ENCODE peak calls at places on chromosomes 3 and 15, in seven cellular contexts. I, C, N, B, G, J and S are unnamed samples.

GRCh38 chr15:93073465-93073952 is 15.5 kb downstream of the RGMA start:
- DNase-seq in I (no peak), C (no peak), N (no peak), B (peak; percentile 74), G (no peak), J (no peak), S (no peak)

GRCh38 chr3:35141406-35141805 is 497.9 kb upstream of the ARPP21 start:
- DNase-seq in I (no peak), C (no peak), N (peak; percentile 14), B (no peak), G (no peak), J (no peak), S (no peak)

GRCh38 chr15:28978661-28979060 is 92.9 kb downstream of the APBA2 start:
- DNase-seq in I (no peak), C (no peak), N (no peak), B (no peak), G (no peak), J (no peak), S (no peak)

GRCh38 chr15:62840518-62841268 is 201.9 kb upstream of the TPM1 start:
- DNase-seq in I (no peak), C (no peak), N (peak; percentile 52), B (no peak), G (no peak), J (no peak), S (no peak)

GRCh38 chr3:60756231-60756630 is 495.0 kb downstream of the FHIT start:
- DNase-seq in I (no peak), C (no peak), N (peak; percentile 47), B (no peak), G (no peak), J (peak; percentile 80), S (peak; percentile 62)

GRCh38 chr15:82272154-82272553 is 9.5 kb downstream of the SAXO2 start:
- DNase-seq in I (no peak), C (no peak), N (no peak), B (no peak), G (no peak), J (no peak), S (no peak)

GRCh38 chr3:179177611-179178010 is 29.5 kb downstream of the PIK3CA start:
- DNase-seq in I (no peak), C (no peak), N (no peak), B (no peak), G (no peak), J (no peak), S (no peak)

GRCh38 chr15:42203891-42204290 is 4.2 kb downstream of the VPS39 start:
- DNase-seq in I (no peak), C (no peak), N (peak; percentile 30), B (no peak), G (no peak), J (peak; percentile 70), S (peak; percentile 81)

GRCh38 chr3:66348696-66349095 is 127.9 kb downstream of the SLC25A26 start:
- DNase-seq in I (no peak), C (no peak), N (no peak), B (no peak), G (no peak), J (no peak), S (no peak)

GRCh38 chr3:178443634-178444033 is 92.6 kb upstream of the KCNMB2 start:
- DNase-seq in I (no peak), C (no peak), N (no peak), B (no peak), G (peak; percentile 50), J (peak; percentile 30), S (peak; percentile 13)

GRCh38 chr15:56532766-56533455 is 68.0 kb upstream of the MNS1 start:
- DNase-seq in I (no peak), C (peak; percentile 60), N (peak; percentile 15), B (no peak), G (no peak), J (no peak), S (no peak)

GRCh38 chr3:17398959-17399551 is 343.4 kb downstream of the TBC1D5 start:
- DNase-seq in I (no peak), C (no peak), N (no peak), B (no peak), G (no peak), J (no peak), S (no peak)

GRCh38 chr3:17404548-17404947 is 337.9 kb downstream of the TBC1D5 start:
- DNase-seq in I (no peak), C (no peak), N (no peak), B (no peak), G (no peak), J (no peak), S (no peak)

GRCh38 chr3:17407576-17407975 is 334.9 kb downstream of the TBC1D5 start:
- DNase-seq in I (no peak), C (no peak), N (peak; percentile 6), B (no peak), G (no peak), J (peak; percentile 17), S (no peak)

GRCh38 chr3:17399586-17399985 is 342.8 kb downstream of the TBC1D5 start:
- DNase-seq in I (no peak), C (no peak), N (no peak), B (no peak), G (no peak), J (no peak), S (no peak)

GRCh38 chr3:17401912-17402311 is 340.5 kb downstream of the TBC1D5 start:
- DNase-seq in I (no peak), C (no peak), N (no peak), B (no peak), G (no peak), J (no peak), S (no peak)
- TF ChIP-seq EZH2 in I (no peak), C (no peak), N (no peak), B (no peak), G (no peak), J (no peak), S (no peak)

GRCh38 chr3:164018500-164018899 is 1059.8 kb downstream of the SI start:
- DNase-seq in I (no peak), C (no peak), N (no peak), B (no peak), G (no peak), J (no peak), S (no peak)
- H3K4me1 ChIP-seq in I (no peaks in the 10 kb centered on the region), C (peaks cover 5% of the 10 kb centered on the region), N (no peaks in the 10 kb centered on the region), B (no peaks in the 10 kb centered on the region), G (no peaks in the 10 kb centered on the region), J (no peaks in the 10 kb centered on the region), S (no peaks in the 10 kb centered on the region)

GRCh38 chr15:96359772-96360498 is 29.4 kb downstream of the NR2F2 start:
- DNase-seq in I (no peak), C (no peak), N (no peak), B (peak; percentile 74), G (peak; percentile 53), J (peak; percentile 50), S (no peak)
- TF ChIP-seq EZH2 in I (no peak), C (no peak), N (no peak), B (peak; percentile 86), G (no peak), J (no peak), S (no peak)

DNA sequence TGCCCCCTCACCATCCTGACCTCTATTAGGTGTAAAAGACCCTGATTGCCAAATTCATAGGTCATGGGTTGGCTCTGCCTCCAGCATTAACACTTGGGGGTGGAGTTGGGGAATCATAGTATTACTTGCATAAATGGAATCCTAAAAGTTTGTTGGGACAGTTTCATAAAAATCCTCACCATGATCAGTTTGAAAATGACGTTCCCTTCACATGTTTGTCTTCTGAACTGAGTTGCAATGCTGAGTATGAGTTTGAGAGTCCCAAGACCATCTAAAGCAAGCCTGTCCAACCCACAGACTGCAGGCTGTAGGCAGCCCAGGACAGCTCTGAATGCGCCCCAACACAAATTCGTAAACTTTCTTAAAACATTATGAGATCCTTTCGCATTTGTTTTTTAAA is 36.9 kb downstream of the FLNB start:
- DNase-seq in I (no peak), C (no peak), N (no peak), B (no peak), G (no peak), J (peak; percentile 77), S (no peak)
- H3K4me1 ChIP-seq in I (peaks cover 81% of the 10 kb centered on the region), C (peaks cover 50% of the 10 kb centered on the region), N (peaks cover 80% of the 10 kb centered on the region), B (peaks cover 48% of the 10 kb centered on the region), G (peaks cover 52% of the 10 kb centered on the region), J (peaks cover 94% of the 10 kb centered on the region), S (peaks cover 72% of the 10 kb centered on the region)

DNA sequence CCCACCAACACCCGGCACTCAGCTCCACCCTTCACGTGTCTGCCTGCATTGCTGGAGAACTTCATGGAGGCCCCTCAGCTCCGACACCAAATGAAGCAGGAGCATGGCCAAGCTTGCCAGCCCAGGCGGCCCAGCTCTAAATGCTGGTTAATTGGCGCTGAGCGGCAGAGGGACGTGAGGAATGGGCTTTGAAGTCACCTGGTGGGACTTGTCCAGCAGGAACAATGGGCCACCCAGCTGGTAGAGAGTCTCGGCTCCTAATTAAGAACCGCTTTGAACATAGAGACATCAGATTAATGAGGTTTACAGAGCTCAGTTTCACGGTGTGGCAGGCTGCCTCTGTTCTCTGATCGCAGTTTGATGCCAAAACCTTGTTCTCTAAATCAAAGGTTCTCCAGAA is 77.5 kb upstream of the LINGO1 start:
- DNase-seq in I (no peak), C (no peak), N (no peak), B (no peak), G (no peak), J (no peak), S (no peak)
- TF ChIP-seq EZH2 in I (no peak), C (no peak), N (no peak), B (no peak), G (no peak), J (no peak), S (no peak)

DNA sequence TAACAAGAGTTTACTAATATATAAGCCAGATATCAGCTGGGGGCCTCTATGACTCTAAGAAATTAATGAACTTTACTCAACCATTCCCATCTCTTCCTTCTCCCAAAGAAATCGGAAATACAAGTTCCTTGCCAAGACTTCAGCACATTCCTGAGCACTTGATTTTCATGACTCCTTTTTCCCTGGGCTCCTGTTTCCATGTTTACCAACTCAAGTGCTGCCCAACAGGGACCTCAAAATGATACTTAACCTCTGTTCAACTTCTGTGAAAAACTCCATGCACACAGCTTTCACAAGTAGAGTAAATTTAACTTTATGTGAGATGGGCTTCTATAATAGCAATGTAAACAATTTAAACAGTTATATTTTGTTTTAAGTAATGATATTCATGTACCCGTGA is 315.8 kb upstream of the CDIN1 start:
- DNase-seq in I (no peak), C (no peak), N (no peak), B (no peak), G (no peak), J (no peak), S (no peak)
- H3K4me1 ChIP-seq in I (no peaks in the 10 kb centered on the region), C (no peaks in the 10 kb centered on the region), N (no peaks in the 10 kb centered on the region), B (no peaks in the 10 kb centered on the region), G (no peaks in the 10 kb centered on the region), J (no peaks in the 10 kb centered on the region), S (no peaks in the 10 kb centered on the region)